ENCODE peak calls at places on chromosomes 11 and 22, in four cellular contexts. Z is stimulated activated CD8-positive, alpha-beta memory T cell treated with anti-CD3 and anti-CD28 coated beads, Interleukin-7, amount 100 ng/mL, for 1 hour; V is A549; F is body of pancreas. P is an unnamed sample.

GRCh38 chr11:72088076-72088806 is 7.6 kb downstream of the LRRC51 start:
- DNase-seq in F (no peak), Z (no peak), V (no peak), P (no peak)

GRCh38 chr11:45208135-45208534 is 61.7 kb downstream of the PRDM11 start:
- DNase-seq in F (no peak), V (no peak), Z (no peak), P (no peak)

GRCh38 chr22:37043828-37044538 is 7.6 kb upstream of the KCTD17 start:
- DNase-seq in F (peak), V (peak), Z (no peak), P (peak)

GRCh38 chr11:95289378-95289777 is 58.4 kb upstream of the SESN3 start:
- DNase-seq in V (no peak), F (no peak), Z (no peak), P (no peak)

GRCh38 chr22:31496007-31496734 is at the start of gene SFI1:
- DNase-seq in V (peak), Z (peak), F (peak), P (peak)

GRCh38 chr11:98568011-98568410 is 452.7 kb upstream of the CNTN5 start:
- DNase-seq in Z (no peak), V (no peak), F (no peak), P (no peak)

GRCh38 chr11:112285918-112286317 is 25.3 kb upstream of the PLET1 start:
- DNase-seq in V (no peak), Z (no peak), F (no peak), P (no peak)

GRCh38 chr22:20951151-20951931 is 15.7 kb upstream of the AIFM3 start:
- DNase-seq in F (no peak), V (no peak), Z (no peak), P (no peak)

GRCh38 chr22:39800790-39801540 is 92.6 kb downstream of the ENTHD1 start:
- DNase-seq in V (no peak), Z (no peak), F (no peak), P (no peak)

GRCh38 chr11:72779495-72780128 is 14.2 kb downstream of the STARD10 start:
- DNase-seq in F (no peak), V (no peak), Z (no peak), P (no peak)

GRCh38 chr22:20093437-20093836 is 13.4 kb downstream of the DGCR8 start:
- DNase-seq in V (no peak), F (peak), Z (no peak), P (no peak)

GRCh38 chr22:46788426-46789168 is 26.1 kb downstream of the TBC1D22A start:
- DNase-seq in Z (no peak), F (no peak), V (no peak), P (no peak)

GRCh38 chr11:73907191-73907590 is 30.4 kb downstream of the PAAF1 start:
- DNase-seq in F (no peak), V (peak), Z (peak), P (no peak)

GRCh38 chr11:117220999-117221774 is 10.7 kb downstream of the PCSK7 start:
- DNase-seq in Z (no peak), F (no peak), V (no peak), P (no peak)

GRCh38 chr11:92727769-92728168 is 241.7 kb upstream of the MTNR1B start:
- DNase-seq in F (no peak), V (no peak), Z (no peak), P (no peak)

GRCh38 chr22:31400023-31400397 is 606 bp downstream of the DRG1 start:
- DNase-seq in V (no peak), Z (no peak), F (no peak), P (no peak)

GRCh38 chr22:31144223-31144622 is 3.9 kb upstream of the PLA2G3 start:
- DNase-seq in V (no peak), Z (no peak), F (no peak), P (no peak)

P was measured in lung.